ENCODE peak calls at places on chromosomes 7 and 10, in five cellular contexts. One of them, this sample, is unnamed.

GRCh38 chr7:13751771-13752170 is 237.7 kb downstream of the ETV1 start:
- DNase-seq in IMR-90: no peak
- DNase-seq in hepatocyte: no peak
- DNase-seq in neural progenitor cell: no peak
- DNase-seq in HepG2: no peak
- DNase-seq in this sample: no peak

GRCh38 chr10:103448751-103449150 is 3.4 kb downstream of the CALHM2 start:
- DNase-seq in IMR-90: peak
- DNase-seq in hepatocyte: no peak
- DNase-seq in neural progenitor cell: no peak
- DNase-seq in HepG2: no peak
- DNase-seq in this sample: peak

GRCh38 chr7:80054356-80054755 is 80.3 kb upstream of the GNAI1 start:
- DNase-seq in IMR-90: peak
- DNase-seq in hepatocyte: no peak
- DNase-seq in neural progenitor cell: no peak
- DNase-seq in HepG2: no peak
- DNase-seq in this sample: peak

GRCh38 chr7:40937879-40938278 is 765.0 kb downstream of the INHBA start:
- DNase-seq in IMR-90: no peak
- DNase-seq in hepatocyte: no peak
- DNase-seq in neural progenitor cell: peak
- DNase-seq in HepG2: no peak
- DNase-seq in this sample: no peak

GRCh38 chr10:113060221-113061053 is 110.4 kb downstream of the TCF7L2 start:
- DNase-seq in IMR-90: no peak
- DNase-seq in hepatocyte: peak
- DNase-seq in neural progenitor cell: no peak
- DNase-seq in HepG2: peak
- DNase-seq in this sample: peak

GRCh38 chr10:71433983-71434744 is 37.4 kb downstream of the CDH23 start:
- DNase-seq in IMR-90: no peak
- DNase-seq in hepatocyte: no peak
- DNase-seq in neural progenitor cell: no peak
- DNase-seq in HepG2: no peak
- DNase-seq in this sample: no peak

GRCh38 chr7:50418086-50418515 is 32.0 kb downstream of the FIGNL1 start:
- DNase-seq in IMR-90: peak
- DNase-seq in hepatocyte: peak
- DNase-seq in neural progenitor cell: peak
- DNase-seq in HepG2: peak
- DNase-seq in this sample: peak

GRCh38 chr7:151808296-151809155 is 68.4 kb downstream of the PRKAG2 start:
- DNase-seq in IMR-90: no peak
- DNase-seq in hepatocyte: peak
- DNase-seq in neural progenitor cell: no peak
- DNase-seq in HepG2: peak
- DNase-seq in this sample: peak

GRCh38 chr10:113121153-113121552 is 171.1 kb downstream of the TCF7L2 start:
- DNase-seq in IMR-90: no peak
- DNase-seq in hepatocyte: no peak
- DNase-seq in neural progenitor cell: peak
- DNase-seq in HepG2: no peak
- DNase-seq in this sample: no peak

GRCh38 chr7:154167807-154168206 is 115.6 kb downstream of the DPP6 start:
- DNase-seq in IMR-90: no peak
- DNase-seq in hepatocyte: no peak
- DNase-seq in neural progenitor cell: no peak
- DNase-seq in HepG2: no peak
- DNase-seq in this sample: no peak

GRCh38 chr10:4246881-4247358 is 461.9 kb upstream of the KLF6 start:
- DNase-seq in IMR-90: peak
- DNase-seq in hepatocyte: no peak
- DNase-seq in neural progenitor cell: no peak
- DNase-seq in HepG2: no peak
- DNase-seq in this sample: peak

GRCh38 chr7:82362129-82362528 is 81.4 kb downstream of the CACNA2D1 start:
- DNase-seq in IMR-90: peak
- DNase-seq in hepatocyte: no peak
- DNase-seq in neural progenitor cell: no peak
- DNase-seq in HepG2: no peak
- DNase-seq in this sample: peak

GRCh38 chr7:35707422-35707821 is 12.5 kb upstream of the HERPUD2 start:
- DNase-seq in IMR-90: peak
- DNase-seq in hepatocyte: no peak
- DNase-seq in neural progenitor cell: no peak
- DNase-seq in HepG2: no peak
- DNase-seq in this sample: peak

GRCh38 chr10:43310872-43311271 is 44.0 kb upstream of the RASGEF1A start:
- DNase-seq in IMR-90: no peak
- DNase-seq in hepatocyte: no peak
- DNase-seq in neural progenitor cell: no peak
- DNase-seq in HepG2: no peak
- DNase-seq in this sample: no peak

GRCh38 chr7:117871401-117871777 is 1.9 kb downstream of the CTTNBP2 start:
- DNase-seq in IMR-90: no peak
- DNase-seq in hepatocyte: no peak
- DNase-seq in neural progenitor cell: no peak
- DNase-seq in HepG2: no peak
- DNase-seq in this sample: no peak

GRCh38 chr7:43119371-43120069 is 7.1 kb downstream of the HECW1 start:
- DNase-seq in IMR-90: peak
- DNase-seq in hepatocyte: no peak
- DNase-seq in neural progenitor cell: no peak
- DNase-seq in HepG2: no peak
- DNase-seq in this sample: peak
- H3K4me2 ChIP-seq in IMR-90: peak
- H3K4me2 ChIP-seq in hepatocyte: no peak
- H3K4me2 ChIP-seq in neural progenitor cell: no peak
- H3K4me2 ChIP-seq in HepG2: no peak
- H3K4me2 ChIP-seq in this sample: peak

GRCh38 chr10:119491941-119492340 is 50.6 kb downstream of the RGS10 start:
- DNase-seq in IMR-90: no peak
- DNase-seq in hepatocyte: no peak
- DNase-seq in neural progenitor cell: no peak
- DNase-seq in HepG2: no peak
- DNase-seq in this sample: no peak

GRCh38 chr10:119493155-119493554 is 49.4 kb downstream of the RGS10 start:
- DNase-seq in IMR-90: no peak
- DNase-seq in hepatocyte: no peak
- DNase-seq in neural progenitor cell: no peak
- DNase-seq in HepG2: no peak
- DNase-seq in this sample: no peak

GRCh38 chr10:119489572-119490326 is 52.8 kb downstream of the RGS10 start:
- DNase-seq in IMR-90: no peak
- DNase-seq in hepatocyte: peak
- DNase-seq in neural progenitor cell: peak
- DNase-seq in HepG2: peak
- DNase-seq in this sample: peak

GRCh38 chr10:119483839-119484238 is 58.7 kb downstream of the RGS10 start:
- DNase-seq in IMR-90: no peak
- DNase-seq in hepatocyte: no peak
- DNase-seq in neural progenitor cell: no peak
- DNase-seq in HepG2: no peak
- DNase-seq in this sample: no peak

DNA sequence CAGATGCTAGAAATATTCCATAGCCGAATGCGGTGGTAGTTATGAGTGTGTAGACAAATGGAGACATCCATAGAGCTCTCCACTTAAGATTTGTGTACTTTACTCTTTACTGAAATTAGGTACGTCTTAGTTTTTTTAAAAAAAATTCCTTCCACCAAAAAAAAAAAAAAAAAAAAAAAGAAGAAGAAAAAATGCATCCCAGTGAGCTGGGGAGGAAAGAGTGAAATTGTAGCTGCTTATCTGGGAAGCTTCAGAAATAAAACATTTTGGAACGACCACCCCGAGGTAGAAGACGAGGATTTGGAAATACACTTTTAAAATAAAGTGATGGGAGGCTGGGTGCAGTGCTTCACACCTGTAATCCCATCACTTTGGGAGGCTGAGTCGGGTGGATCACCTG is 53.8 kb downstream of the RGS10 start:
- DNase-seq in IMR-90: no peak
- DNase-seq in hepatocyte: no peak
- DNase-seq in neural progenitor cell: no peak
- DNase-seq in HepG2: no peak
- DNase-seq in this sample: no peak
- H3K27ac ChIP-seq in IMR-90: no peak
- H3K27ac ChIP-seq in hepatocyte: no peak
- H3K27ac ChIP-seq in neural progenitor cell: no peak
- H3K27ac ChIP-seq in HepG2: no peak
- H3K27ac ChIP-seq in this sample: no peak

DNA sequence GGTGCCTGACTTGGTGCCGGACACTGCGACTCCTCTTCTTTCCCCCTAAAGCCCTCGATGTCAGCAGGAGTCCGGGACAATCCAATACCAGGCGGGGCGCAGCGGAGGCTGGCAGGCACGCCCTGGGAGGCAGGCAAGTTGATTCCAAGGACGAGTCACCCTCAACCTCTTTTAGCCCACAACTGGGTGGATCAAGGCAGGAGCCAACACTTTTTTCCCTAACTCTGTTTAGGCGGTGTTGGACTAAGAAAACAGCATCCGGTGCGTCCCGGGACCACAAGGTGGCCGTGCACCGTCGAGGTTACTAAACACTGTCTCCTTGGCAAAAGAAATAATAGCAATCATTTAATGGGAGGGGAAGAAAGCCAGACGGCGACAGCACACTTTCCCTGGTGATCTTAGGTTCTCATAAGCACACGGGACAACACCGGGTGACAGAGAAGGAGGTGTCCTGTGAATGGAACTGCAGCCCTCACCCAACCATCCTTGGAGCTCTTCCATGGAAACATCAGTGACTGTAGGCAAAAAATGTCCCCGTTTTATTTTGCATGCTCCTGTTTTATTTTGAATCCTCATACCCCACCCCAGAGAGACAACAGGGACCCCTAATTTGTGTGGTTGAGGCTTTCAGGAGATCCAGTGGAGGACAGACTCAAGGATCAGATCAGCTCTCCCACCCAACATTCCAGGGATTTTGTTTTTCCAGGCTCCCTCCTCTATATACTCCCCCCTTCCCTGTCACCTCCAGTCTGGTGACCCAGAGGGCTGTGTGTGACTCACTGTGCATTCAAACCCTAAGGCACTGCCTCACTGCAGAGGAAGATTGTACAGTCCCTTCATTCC is 1.3 kb upstream of the CALCR start:
- DNase-seq in IMR-90: no peak
- DNase-seq in hepatocyte: no peak
- DNase-seq in neural progenitor cell: peak
- DNase-seq in HepG2: no peak
- DNase-seq in this sample: no peak
- H3K4me2 ChIP-seq in IMR-90: no peak
- H3K4me2 ChIP-seq in hepatocyte: peak
- H3K4me2 ChIP-seq in neural progenitor cell: peak
- H3K4me2 ChIP-seq in HepG2: no peak
- H3K4me2 ChIP-seq in this sample: no peak

DNA sequence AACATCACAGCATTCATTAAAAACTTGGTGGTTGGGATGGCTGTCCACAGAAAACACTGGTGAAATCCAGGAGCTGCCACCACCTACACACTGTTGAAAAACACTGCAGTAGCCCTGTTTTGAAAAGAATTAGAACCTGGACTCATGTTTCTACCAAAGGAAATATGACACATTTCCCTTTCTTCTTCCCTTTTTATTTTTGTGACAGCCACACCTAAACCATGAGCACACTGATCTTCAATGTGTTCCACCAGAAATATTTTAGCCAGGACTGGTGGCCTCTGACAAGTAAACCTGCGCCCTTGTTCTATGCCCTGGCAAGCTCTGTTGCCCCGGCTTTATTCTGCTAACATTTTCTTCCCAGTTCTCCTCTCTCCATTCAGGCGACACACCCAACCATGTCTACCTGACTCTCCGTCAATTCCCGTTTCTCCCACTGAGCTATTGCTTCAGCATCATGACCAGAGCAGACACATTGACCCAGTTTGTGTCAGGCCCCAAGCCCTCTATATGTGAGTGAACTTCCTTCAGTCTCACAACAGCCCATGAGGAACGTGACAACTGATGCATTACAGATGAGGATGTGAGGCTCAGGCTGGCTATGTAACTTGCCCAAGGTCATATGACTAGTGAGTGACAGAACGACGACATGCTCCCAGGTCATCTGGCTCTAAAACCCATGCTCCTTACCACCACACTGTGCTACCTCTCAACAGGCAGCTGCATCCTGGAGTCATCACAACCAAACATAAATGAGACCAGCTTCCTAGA is 3.5 kb downstream of the TMEM140 start:
- DNase-seq in IMR-90: no peak
- DNase-seq in hepatocyte: no peak
- DNase-seq in neural progenitor cell: no peak
- DNase-seq in HepG2: no peak
- DNase-seq in this sample: no peak
- H3K27ac ChIP-seq in IMR-90: no peak
- H3K27ac ChIP-seq in hepatocyte: no peak
- H3K27ac ChIP-seq in neural progenitor cell: no peak
- H3K27ac ChIP-seq in HepG2: no peak
- H3K27ac ChIP-seq in this sample: no peak

GRCh38 chr7:102284399-102284798 is 2.3 kb upstream of the SH2B2 start:
- DNase-seq in IMR-90: no peak
- DNase-seq in hepatocyte: no peak
- DNase-seq in neural progenitor cell: no peak
- DNase-seq in HepG2: no peak
- DNase-seq in this sample: no peak
- H3K4me2 ChIP-seq in IMR-90: no peak
- H3K4me2 ChIP-seq in hepatocyte: no peak
- H3K4me2 ChIP-seq in neural progenitor cell: no peak
- H3K4me2 ChIP-seq in HepG2: no peak
- H3K4me2 ChIP-seq in this sample: no peak

DNA sequence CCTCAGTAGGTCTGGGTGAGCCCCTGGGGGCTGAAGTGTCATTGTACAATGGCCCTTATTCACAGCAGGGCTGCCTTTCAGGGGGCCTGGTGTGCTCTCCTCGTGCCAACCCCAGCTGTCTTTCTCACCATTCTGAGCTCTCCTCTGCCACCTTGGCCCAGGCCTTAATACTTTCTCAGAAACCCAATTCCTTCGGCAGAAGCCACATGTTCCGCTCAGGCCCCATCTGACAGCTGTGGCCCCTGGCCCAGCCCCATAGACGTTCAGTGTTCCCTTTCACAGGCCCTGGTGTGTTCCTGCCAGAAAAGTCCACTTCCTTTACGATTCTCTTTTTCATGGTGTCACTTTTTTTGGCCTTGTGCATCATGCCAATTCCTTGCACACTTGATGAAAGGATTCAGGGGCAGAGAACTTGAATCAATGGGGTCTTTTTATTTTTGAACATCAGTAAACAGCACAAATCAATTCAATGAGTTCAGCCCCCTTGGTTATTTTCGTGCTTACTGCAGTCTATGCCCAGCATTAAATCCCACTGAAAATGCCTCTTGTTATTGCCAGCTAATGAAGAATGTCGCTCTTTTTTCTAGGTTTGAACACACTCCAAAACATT is 15.9 kb upstream of the GPNMB start:
- DNase-seq in IMR-90: no peak
- DNase-seq in hepatocyte: no peak
- DNase-seq in neural progenitor cell: no peak
- DNase-seq in HepG2: no peak
- DNase-seq in this sample: no peak
- H3K27ac ChIP-seq in IMR-90: no peak
- H3K27ac ChIP-seq in hepatocyte: no peak
- H3K27ac ChIP-seq in neural progenitor cell: no peak
- H3K27ac ChIP-seq in HepG2: no peak
- H3K27ac ChIP-seq in this sample: no peak

This sample was measured in GM23248.